ENCODE peak calls at places on chromosomes 1 and 21, in five cellular contexts. S is right atrium auricular region, V is heart right ventricle, D is ovary, H is uterus. M is an unnamed sample.

GRCh38 chr1:236289492-236290131 is 7.9 kb upstream of the ERO1B start:
- DNase-seq in S (no peak), V (no peak), D (no peak), H (no peak), M (no peak)

GRCh38 chr21:44708213-44708865 is 3.0 kb downstream of the TSPEAR start:
- DNase-seq in S (no peak), V (no peak), D (no peak), H (peak; percentile 4), M (no peak)

GRCh38 chr1:213094446-213094845 is 43.4 kb downstream of the RPS6KC1 start:
- DNase-seq in S (no peak), V (no peak), D (no peak), H (no peak), M (no peak)

GRCh38 chr1:234925440-234926251 is 203.0 kb downstream of the TOMM20 start:
- DNase-seq in S (no peak), V (no peak), D (no peak), H (no peak), M (peak; percentile 19)

GRCh38 chr1:105386489-105386888 is 1636.8 kb downstream of the AMY1C start:
- DNase-seq in S (no peak), V (no peak), D (no peak), H (no peak), M (no peak)

GRCh38 chr1:61642475-61643232 is 82.3 kb downstream of the TM2D1 start:
- DNase-seq in S (no peak), V (no peak), D (no peak), H (no peak), M (peak; percentile 60)

GRCh38 chr1:201791775-201792166 is 37.2 kb upstream of the IPO9 start:
- DNase-seq in S (peak; percentile 67), V (peak; percentile 33), D (peak; percentile 20), H (peak; percentile 51), M (no peak)

GRCh38 chr21:41167348-41168342 is at the start of gene BACE2:
- DNase-seq in S (peak; percentile 77), V (peak; percentile 85), D (peak; percentile 62), H (peak; percentile 79), M (peak; percentile 80)

GRCh38 chr1:154996966-154997701 is 3.7 kb downstream of the LENEP start:
- DNase-seq in S (no peak), V (no peak), D (no peak), H (no peak), M (no peak)

GRCh38 chr1:211714154-211714553 is 38.7 kb upstream of the NEK2 start:
- DNase-seq in S (no peak), V (no peak), D (no peak), H (no peak), M (no peak)

GRCh38 chr1:26114165-26114927 is 2.7 kb downstream of the PDIK1L start:
- DNase-seq in S (no peak), V (no peak), D (no peak), H (no peak), M (no peak)

GRCh38 chr1:28046716-28047115 is 41.7 kb downstream of the EYA3 start:
- DNase-seq in S (no peak), V (no peak), D (no peak), H (no peak), M (no peak)

GRCh38 chr1:99994496-99994895 is 24.7 kb downstream of the SLC35A3 start:
- DNase-seq in S (no peak), V (no peak), D (no peak), H (no peak), M (no peak)

GRCh38 chr1:93649231-93649630 is 32.4 kb downstream of the BCAR3 start:
- DNase-seq in S (no peak), V (no peak), D (no peak), H (no peak), M (no peak)

GRCh38 chr21:33374080-33374873 is 28.9 kb upstream of the IFNGR2 start:
- DNase-seq in S (no peak), V (peak; percentile 32), D (no peak), H (no peak), M (no peak)

GRCh38 chr1:112513112-112513870 is 4.5 kb downstream of the WNT2B start:
- DNase-seq in S (peak; percentile 72), V (no peak), D (peak; percentile 38), H (no peak), M (no peak)

GRCh38 chr1:1236176-1236763 is 4.2 kb downstream of the B3GALT6 start:
- DNase-seq in S (no peak), V (no peak), D (no peak), H (no peak), M (no peak)

GRCh38 chr1:214833357-214833756 is 230.4 kb downstream of the CENPF start:
- DNase-seq in S (no peak), V (no peak), D (no peak), H (no peak), M (no peak)

GRCh38 chr1:27342391-27342777 is 562 bp downstream of the SYTL1 start:
- DNase-seq in S (no peak), V (no peak), D (no peak), H (no peak), M (peak; percentile 38)

GRCh38 chr1:17632541-17633193 is 93.2 kb downstream of the ARHGEF10L start:
- DNase-seq in S (no peak), V (no peak), D (no peak), H (no peak), M (no peak)

GRCh38 chr1:30746212-30747027 is 11.2 kb downstream of the LAPTM5 start:
- DNase-seq in S (no peak), V (no peak), D (no peak), H (no peak), M (no peak)

GRCh38 chr1:233993651-233994050 is 89.2 kb downstream of the SLC35F3 start:
- DNase-seq in S (no peak), V (no peak), D (no peak), H (no peak), M (no peak)

GRCh38 chr1:7042322-7043231 is 257.3 kb downstream of the CAMTA1 start:
- DNase-seq in S (no peak), V (no peak), D (no peak), H (no peak), M (no peak)

GRCh38 chr1:115140442-115141144 is 51.3 kb upstream of the TSPAN2 start:
- DNase-seq in S (no peak), V (no peak), D (no peak), H (no peak), M (no peak)
- H3K4me1 ChIP-seq in S (no peaks in the 10 kb centered on the region), V (peaks cover 23% of the 10 kb centered on the region), D (peaks cover 3% of the 10 kb centered on the region), H (no peaks in the 10 kb centered on the region), M (no peaks in the 10 kb centered on the region)

DNA sequence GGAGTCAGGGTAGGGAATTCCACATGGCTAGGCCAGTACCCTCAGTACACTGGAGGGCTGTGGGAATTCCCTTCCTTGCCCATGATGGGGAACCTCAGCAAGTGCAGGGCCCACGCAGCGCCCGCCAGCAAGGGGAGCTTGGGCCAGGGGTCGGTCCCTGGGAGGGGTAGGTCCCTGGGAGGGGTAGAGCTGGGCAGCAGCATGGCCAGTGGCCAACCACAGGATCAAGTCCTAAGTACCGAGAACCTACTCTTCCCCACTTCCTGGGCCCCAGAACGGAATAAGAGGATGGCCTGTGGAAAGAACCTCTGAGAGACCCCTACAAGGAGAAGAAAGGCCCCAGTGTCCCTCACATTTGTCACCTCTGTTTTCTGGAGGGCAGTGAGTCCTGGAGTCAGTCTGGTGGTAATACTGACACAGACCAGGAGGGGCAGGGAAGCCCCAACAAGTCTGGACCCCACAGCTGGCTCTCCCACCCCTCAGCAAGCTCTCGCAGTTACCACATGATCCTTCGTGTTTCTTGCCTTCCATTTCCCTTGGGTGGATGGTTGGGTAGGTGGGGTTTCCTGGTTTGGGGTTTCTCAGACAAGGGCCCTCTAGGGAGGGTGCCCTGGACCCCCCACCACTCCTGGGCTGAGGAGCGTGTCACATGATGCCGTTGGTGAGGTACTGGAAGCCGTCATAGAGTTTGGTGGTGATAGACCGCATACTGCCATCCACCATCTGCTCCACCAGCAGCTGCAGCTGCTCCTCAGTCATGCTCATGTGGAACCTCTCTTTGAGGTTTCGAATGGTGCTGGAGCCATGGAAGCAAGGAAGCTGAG is 10.3 kb downstream of the ZNF687 start:
- DNase-seq in S (no peak), V (no peak), D (no peak), H (no peak), M (no peak)
- TF ChIP-seq CTCF in S (no peak), V (no peak), D (no peak), H (no peak), M (no peak)

DNA sequence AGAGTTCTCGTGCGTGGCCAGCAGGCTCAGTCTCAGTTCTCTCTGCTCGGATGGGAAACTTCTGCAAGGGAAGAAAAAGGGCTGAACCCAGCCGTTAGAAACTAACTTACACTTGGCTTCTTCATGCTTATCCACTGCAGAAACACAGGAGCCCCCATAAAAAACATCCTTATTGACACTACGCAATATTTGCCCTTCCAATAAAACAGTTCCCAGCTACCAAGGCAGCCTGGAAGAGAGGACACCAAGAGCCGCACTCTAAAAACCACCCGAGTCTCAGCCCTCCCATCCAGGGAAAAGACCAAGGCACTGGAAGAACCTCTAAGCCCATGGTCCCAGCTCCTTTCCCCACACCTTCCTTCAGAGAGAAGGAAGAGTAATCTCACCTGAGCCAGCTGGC is 61.1 kb downstream of the SSBP3 start:
- DNase-seq in S (no peak), V (no peak), D (no peak), H (no peak), M (no peak)
- H3K27ac ChIP-seq in S (no peak overlapping the region), V (no peak overlapping the region), D (no peak overlapping the region), H (no peak overlapping the region), M (no peak overlapping the region)

DNA sequence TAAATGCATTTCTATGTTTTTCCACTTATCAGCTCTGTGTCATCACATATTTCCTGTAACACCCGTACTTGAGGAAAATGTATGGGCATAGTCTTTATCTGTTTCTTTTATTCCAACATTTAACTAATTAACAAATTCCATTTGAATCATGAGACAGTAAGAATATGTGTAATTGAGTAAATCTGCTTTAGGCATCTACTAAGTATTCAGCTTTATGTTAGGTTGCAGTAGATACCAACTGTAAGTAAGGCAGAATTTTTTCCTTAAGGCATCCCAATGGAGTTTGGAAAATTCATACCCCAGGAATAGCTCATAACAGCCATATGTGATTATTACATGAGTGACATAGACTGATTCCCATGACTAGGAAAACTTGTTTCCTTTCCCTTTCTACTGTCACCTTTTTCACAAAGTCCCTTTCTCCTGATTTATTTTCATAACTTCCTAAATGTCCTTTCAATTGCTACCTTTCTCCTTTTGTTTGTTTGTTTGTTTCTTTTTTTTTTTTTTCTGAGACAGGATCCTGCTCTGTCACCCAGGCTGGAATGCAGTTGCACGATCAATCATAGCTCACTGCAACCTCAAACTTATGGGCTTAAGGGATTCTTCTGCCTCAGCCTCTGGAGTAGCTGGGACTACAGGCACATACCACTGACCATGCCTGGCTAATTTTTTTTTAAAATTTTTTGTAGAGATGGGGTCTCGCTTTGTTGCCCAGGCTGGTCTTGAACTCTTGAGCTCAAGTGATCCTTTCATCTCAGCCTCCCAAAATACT is 59.8 kb upstream of the CACYBP start:
- DNase-seq in S (no peak), V (no peak), D (no peak), H (no peak), M (no peak)
- H3K4me1 ChIP-seq in S (no peaks in the 10 kb centered on the region), V (peaks cover 7% of the 10 kb centered on the region), D (peaks cover 4% of the 10 kb centered on the region), H (no peaks in the 10 kb centered on the region), M (peaks cover 11% of the 10 kb centered on the region)

GRCh38 chr1:190413142-190413541 is 64.5 kb downstream of the BRINP3 start:
- DNase-seq in S (no peak), V (no peak), D (no peak), H (no peak), M (no peak)

DNA sequence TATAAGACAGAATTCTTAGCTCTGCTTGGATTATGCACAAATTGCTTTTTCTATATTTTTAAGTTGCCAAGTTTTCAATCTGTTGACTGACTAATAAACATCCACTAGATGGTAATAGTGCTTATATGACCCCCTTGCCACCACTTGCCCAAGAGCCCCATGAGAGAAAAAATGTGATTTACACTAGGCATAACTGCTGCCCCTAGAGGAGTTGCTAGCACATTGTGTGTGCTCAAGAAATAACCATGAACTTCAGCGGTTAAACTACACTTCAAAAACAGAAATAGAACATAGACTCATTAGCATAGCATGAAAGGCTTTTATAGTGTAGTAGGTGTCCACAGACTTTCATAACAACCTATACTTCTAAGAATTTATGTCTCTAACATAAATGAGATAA is 61.4 kb downstream of the BRINP3 start:
- DNase-seq in S (no peak), V (no peak), D (no peak), H (no peak), M (no peak)
- TF ChIP-seq CTCF in S (no peak), V (no peak), D (no peak), H (no peak), M (no peak)